ENCODE peak calls at places on chromosomes 16 and 17, in four cellular contexts. B is NB4, I is sigmoid colon, Z is fibroblast of the aortic adventitia. G is an unnamed sample.

GRCh38 chr17:31067699-31068184 is 27.0 kb upstream of the NF1 start:
- DNase-seq in I (no peak), B (peak), Z (peak), G (no peak)

GRCh38 chr16:28261916-28262315 is 30.4 kb upstream of the SBK1 start:
- DNase-seq in I (no peak), B (no peak), Z (no peak), G (no peak)

GRCh38 chr17:20948984-20949777 is 93.6 kb downstream of the USP22 start:
- DNase-seq in Z (no peak), I (no peak), B (no peak), G (no peak)

GRCh38 chr16:25747160-25747758 is 55.5 kb downstream of the HS3ST4 start:
- DNase-seq in B (peak), Z (peak), I (no peak), G (peak)

GRCh38 chr16:81837312-81837748 is 58.2 kb downstream of the PLCG2 start:
- DNase-seq in B (no peak), Z (no peak), I (peak), G (no peak)

GRCh38 chr17:59565959-59566324 is 532 bp downstream of the DHX40 start:
- DNase-seq in Z (peak), I (no peak), B (peak), G (peak)

GRCh38 chr17:44925731-44926697 is 10.7 kb upstream of the GFAP start:
- DNase-seq in I (peak), Z (no peak), B (no peak), G (no peak)

GRCh38 chr17:51540151-51540550 is 279.8 kb downstream of the UTP18 start:
- DNase-seq in I (no peak), Z (no peak), B (peak), G (no peak)

GRCh38 chr17:42409467-42410351 is 13.3 kb downstream of the CAVIN1 start:
- DNase-seq in B (no peak), Z (peak), I (peak), G (no peak)

GRCh38 chr17:74690409-74690825 is 22.3 kb downstream of the CD300LF start:
- DNase-seq in B (peak), Z (no peak), I (peak), G (no peak)

DNA sequence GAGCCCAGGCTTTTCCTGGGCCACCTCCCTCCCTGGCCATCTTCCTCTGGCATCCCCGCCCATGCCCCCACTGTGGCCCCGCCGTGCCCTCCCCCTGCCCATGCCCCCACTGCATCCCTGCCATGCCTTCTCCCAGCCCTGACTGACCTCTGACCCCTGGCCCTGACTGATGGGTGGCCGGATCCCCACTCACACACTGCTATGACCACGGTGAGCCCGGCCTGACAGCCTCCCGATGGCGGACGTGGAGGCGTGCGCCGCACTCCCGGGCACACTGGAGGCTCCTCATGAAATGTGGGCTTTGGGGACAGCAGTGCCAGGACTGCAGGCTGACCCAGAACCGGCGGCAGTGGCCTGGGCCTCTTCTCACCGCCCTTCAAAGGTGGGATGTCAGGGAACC is 10.6 kb upstream of the C1QTNF8 start:
- DNase-seq in B (no peak), I (no peak), Z (no peak), G (no peak)
- TF ChIP-seq CTCF in B (no peak), I (no peak), Z (no peak), G (no peak)

GRCh38 chr17:82236142-82236971 is 7.5 kb downstream of the SLC16A3 start:
- DNase-seq in B (peak), I (peak), Z (no peak), G (no peak)
- TF ChIP-seq CTCF in B (peak), I (peak), Z (peak), G (peak)

DNA sequence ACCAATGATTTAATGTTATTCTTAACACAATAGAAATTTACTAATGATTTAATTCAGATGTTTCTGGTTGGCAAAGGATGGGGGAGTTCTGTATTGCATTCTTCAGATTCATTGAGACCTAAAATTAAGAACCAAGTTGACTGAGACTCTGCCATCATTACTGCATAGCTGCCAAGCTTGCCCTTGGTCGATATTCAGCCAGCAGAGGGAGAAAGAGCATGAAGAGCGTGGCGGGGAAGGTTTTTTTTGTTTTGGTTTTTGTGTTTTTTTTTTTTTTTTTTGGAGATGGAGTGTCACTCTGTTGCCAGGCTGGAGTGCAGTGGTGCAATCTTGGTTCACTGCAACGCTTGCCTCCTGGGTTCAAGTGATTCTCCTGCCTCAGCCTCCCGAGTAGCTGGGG is 659.4 kb upstream of the EEF2KMT start:
- DNase-seq in B (no peak), I (no peak), Z (no peak), G (no peak)
- TF ChIP-seq CTCF in B (no peak), I (no peak), Z (no peak), G (no peak)

DNA sequence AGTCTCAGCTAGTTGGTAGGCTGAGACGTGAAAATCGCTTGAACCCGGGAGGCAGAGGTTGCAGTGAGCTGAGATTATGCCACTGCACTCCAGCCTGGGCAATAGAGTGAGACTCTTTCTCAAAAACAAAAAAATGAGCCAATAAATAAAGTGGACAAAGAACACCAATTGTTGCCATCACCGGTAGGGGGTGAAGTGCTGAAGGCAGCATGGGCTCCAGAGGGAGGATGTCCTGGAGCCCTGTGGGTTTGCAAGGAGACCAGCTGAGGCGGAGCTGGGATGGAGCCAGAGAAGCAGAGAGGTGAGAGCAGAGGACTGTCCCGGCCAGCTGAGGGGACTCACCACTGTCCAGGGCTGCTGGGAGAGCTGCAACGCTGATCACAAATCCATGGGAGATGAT is 13.8 kb downstream of the CHST6 start:
- DNase-seq in I (no peak), B (no peak), Z (no peak), G (no peak)
- TF ChIP-seq CTCF in I (no peak), B (no peak), Z (no peak), G (no peak)

GRCh38 chr17:63754046-63754445 is 12.4 kb upstream of the STRADA start:
- DNase-seq in B (no peak), I (no peak), Z (no peak), G (no peak)

GRCh38 chr17:63762106-63763078 is 11.0 kb downstream of the CCDC47 start:
- DNase-seq in B (no peak), I (no peak), Z (no peak), G (no peak)

GRCh38 chr17:63760771-63761539 is 12.4 kb downstream of the CCDC47 start:
- DNase-seq in Z (no peak), I (no peak), B (peak), G (no peak)

GRCh38 chr17:63753215-63753614 is 11.6 kb upstream of the STRADA start:
- DNase-seq in B (peak), I (no peak), Z (no peak), G (no peak)

GRCh38 chr17:63758428-63758827 is 15.0 kb downstream of the CCDC47 start:
- DNase-seq in B (no peak), I (no peak), Z (no peak), G (no peak)
- TF ChIP-seq CTCF in B (no peak), I (no peak), Z (no peak), G (no peak)

GRCh38 chr17:43829738-43830137 is 3.2 kb downstream of the MPP3 start:
- DNase-seq in Z (no peak), I (no peak), B (no peak), G (no peak)
- TF ChIP-seq CTCF in Z (no peak), I (no peak), B (no peak), G (no peak)

G was measured in GM20000.